ENCODE peak calls at places on chromosome X, in four cellular contexts. M is breast epithelium, Q is OCI-LY7, N is heart right ventricle. B is an unnamed sample.

GRCh38 chrX:23331701-23332100 is 2.9 kb upstream of the PTCHD1 start:
- DNase-seq in N (no peak), Q (no peak), M (no peak), B (no peak)

GRCh38 chrX:132612990-132613564 is 124.2 kb upstream of the MBNL3 start:
- DNase-seq in N (peak; percentile 37), Q (peak; percentile 49), M (no peak), B (no peak)

GRCh38 chrX:48897157-48897620 is 379 bp downstream of the TIMM17B start:
- DNase-seq in M (peak; percentile 80), N (peak; percentile 66), Q (peak; percentile 78), B (peak; percentile 77)

GRCh38 chrX:25544641-25545040 is 528.9 kb upstream of the ARX start:
- DNase-seq in M (no peak), Q (no peak), N (no peak), B (no peak)

GRCh38 chrX:4240541-4241194 is 527.2 kb upstream of the PRKX start:
- DNase-seq in N (no peak), Q (peak; percentile 34), M (no peak), B (no peak)

GRCh38 chrX:115013705-115014104 is 3.7 kb downstream of the IL13RA2 start:
- DNase-seq in Q (no peak), M (no peak), N (no peak), B (no peak)

GRCh38 chrX:7972586-7972985 is 45.4 kb upstream of the PNPLA4 start:
- DNase-seq in Q (no peak), N (no peak), M (no peak), B (no peak)

GRCh38 chrX:134716620-134717012 is 58.3 kb upstream of the PLAC1 start:
- DNase-seq in Q (no peak), N (no peak), M (no peak), B (no peak)

GRCh38 chrX:65838674-65839073 is 171.2 kb downstream of the MSN start:
- DNase-seq in Q (no peak), N (no peak), M (no peak), B (no peak)

GRCh38 chrX:104098151-104098808 is 14.0 kb upstream of the ZCCHC18 start:
- DNase-seq in Q (peak; percentile 67), M (peak; percentile 26), N (no peak), B (no peak)

GRCh38 chrX:44974462-44974861 is 101.5 kb downstream of the KDM6A start:
- DNase-seq in Q (no peak), N (no peak), M (no peak), B (no peak)

GRCh38 chrX:101160001-101160400 is 59.6 kb upstream of the DRP2 start:
- DNase-seq in M (no peak), Q (no peak), N (no peak), B (no peak)

GRCh38 chrX:39752820-39753219 is 344.9 kb downstream of the BCOR start:
- DNase-seq in M (no peak), N (no peak), Q (no peak), B (no peak)

GRCh38 chrX:153029875-153030274 is 26.4 kb upstream of the PNMA3 start:
- DNase-seq in M (peak; percentile 20), N (no peak), Q (no peak), B (no peak)

GRCh38 chrX:112738347-112739033 is 58.8 kb upstream of the LHFPL1 start:
- DNase-seq in Q (no peak), M (no peak), N (no peak), B (no peak)

GRCh38 chrX:133859336-133859735 is 126.1 kb downstream of the GPC3 start:
- DNase-seq in N (no peak), Q (no peak), M (no peak), B (no peak)

GRCh38 chrX:47625365-47625764 is 4.4 kb downstream of the CFP start:
- DNase-seq in M (no peak), Q (no peak), N (no peak), B (no peak)

GRCh38 chrX:128019218-128019617 is 33.0 kb downstream of the ACTRT1 start:
- DNase-seq in Q (no peak), N (no peak), M (no peak), B (no peak)

GRCh38 chrX:1295550-1295949 is 26.9 kb downstream of the CSF2RA start:
- DNase-seq in N (no peak), M (no peak), Q (no peak), B (no peak)

GRCh38 chrX:102745513-102746133 is 25.1 kb downstream of the GPRASP3 start:
- DNase-seq in N (peak; percentile 9), Q (no peak), M (no peak), B (no peak)

GRCh38 chrX:139751053-139751452 is 43.1 kb upstream of the MCF2 start:
- DNase-seq in N (no peak), M (no peak), Q (no peak), B (no peak)

GRCh38 chrX:41447897-41448296 is 754 bp downstream of the NYX start:
- DNase-seq in Q (no peak), M (no peak), N (no peak), B (no peak)

GRCh38 chrX:38375888-38376287 is 23.5 kb downstream of the OTC start:
- DNase-seq in Q (peak; percentile 14), M (no peak), N (no peak), B (no peak)

GRCh38 chrX:11451133-11451532 is 157.9 kb downstream of the AMELX start:
- DNase-seq in M (no peak), Q (no peak), N (no peak), B (no peak)

GRCh38 chrX:134999469-134999868 is 8.7 kb downstream of the SMIM10 start:
- DNase-seq in Q (peak; percentile 15), M (no peak), N (no peak), B (no peak)

GRCh38 chrX:14354541-14354940 is 174.8 kb upstream of the GLRA2 start:
- DNase-seq in N (no peak), M (no peak), Q (no peak), B (no peak)

GRCh38 chrX:150308532-150309157 is 54.5 kb upstream of the MAMLD1 start:
- DNase-seq in Q (no peak), N (no peak), M (no peak), B (no peak)

GRCh38 chrX:47384502-47384901 is 14.1 kb downstream of the ZNF157 start:
- DNase-seq in M (peak; percentile 44), Q (peak; percentile 81), N (peak; percentile 10), B (no peak)

GRCh38 chrX:50770702-50771101 is 43.3 kb downstream of the SHROOM4 start:
- DNase-seq in Q (no peak), N (no peak), M (no peak), B (peak; percentile 75)

GRCh38 chrX:121208563-121208962 is 161.2 kb downstream of the GLUD2 start:
- DNase-seq in M (no peak), Q (no peak), N (no peak), B (no peak)

GRCh38 chrX:121260568-121261240 is 213.3 kb downstream of the GLUD2 start:
- DNase-seq in Q (no peak), M (no peak), N (no peak), B (no peak)

GRCh38 chrX:46912098-46912672 is at the start of gene JADE3:
- DNase-seq in N (peak; percentile 80), Q (peak; percentile 71), M (peak; percentile 43), B (peak; percentile 77)

GRCh38 chrX:139203681-139204575 is 326.6 kb upstream of the F9 start:
- DNase-seq in N (peak; percentile 9), M (no peak), Q (no peak), B (peak; percentile 84)

GRCh38 chrX:16671005-16671404 is 21.0 kb downstream of the S100G start:
- DNase-seq in M (no peak), Q (peak; percentile 15), N (no peak), B (no peak)

GRCh38 chrX:100994352-100995281 is 25.1 kb downstream of the ARL13A start:
- DNase-seq in Q (no peak), M (no peak), N (no peak), B (no peak)

GRCh38 chrX:150100261-150100660 is 162.0 kb upstream of the EOLA2 start:
- DNase-seq in M (no peak), Q (no peak), N (no peak), B (no peak)

DNA sequence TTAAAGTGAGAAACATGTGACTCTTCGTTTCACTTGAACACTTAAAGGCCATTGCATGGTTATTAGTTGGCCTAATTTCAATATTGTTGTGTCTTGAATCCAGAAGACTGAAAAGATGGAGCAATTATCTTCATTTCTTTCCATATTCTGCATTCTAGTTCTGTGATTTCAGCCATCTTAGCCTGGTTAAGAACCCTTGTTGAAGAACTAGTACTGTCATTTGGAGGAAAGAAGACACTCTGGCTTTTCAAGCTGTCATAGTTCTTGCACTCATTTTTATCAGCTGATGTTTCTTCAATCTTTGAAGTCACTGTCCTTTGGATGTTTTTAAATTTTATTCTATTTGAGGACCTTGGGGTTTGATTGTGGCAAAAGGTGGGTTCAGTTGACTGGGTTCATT is 81.6 kb downstream of the MTMR8 start:
- DNase-seq in N (no peak), M (no peak), Q (no peak), B (no peak)
- H3K9me3 ChIP-seq in N (no peaks in the 10 kb centered on the region), M (peaks cover 37% of the 10 kb centered on the region), Q (no peaks in the 10 kb centered on the region), B (peaks cover 8% of the 10 kb centered on the region)

GRCh38 chrX:151981129-151981528 is 6.7 kb upstream of the GABRE start:
- DNase-seq in M (no peak), N (no peak), Q (no peak), B (no peak)

GRCh38 chrX:151984328-151984727 is 9.9 kb upstream of the GABRE start:
- DNase-seq in N (no peak), M (no peak), Q (no peak), B (no peak)

GRCh38 chrX:151984891-151985290 is 10.4 kb upstream of the GABRE start:
- DNase-seq in M (no peak), Q (no peak), N (no peak), B (no peak)

GRCh38 chrX:151982217-151982616 is 7.7 kb upstream of the GABRE start:
- DNase-seq in M (no peak), N (no peak), Q (no peak), B (no peak)

GRCh38 chrX:151983186-151983585 is 8.7 kb upstream of the GABRE start:
- DNase-seq in N (no peak), Q (no peak), M (no peak), B (no peak)
- H3K4me1 ChIP-seq in N (no peaks in the 10 kb centered on the region), Q (no peaks in the 10 kb centered on the region), M (no peaks in the 10 kb centered on the region), B (no peaks in the 10 kb centered on the region)

GRCh38 chrX:54178100-54178940 is 4.7 kb downstream of the FAM120C start:
- DNase-seq in N (no peak), Q (no peak), M (no peak), B (no peak)
- H3K4me3 ChIP-seq in N (no peak overlapping the region), Q (no peak overlapping the region), M (no peak overlapping the region), B (no peak overlapping the region)

DNA sequence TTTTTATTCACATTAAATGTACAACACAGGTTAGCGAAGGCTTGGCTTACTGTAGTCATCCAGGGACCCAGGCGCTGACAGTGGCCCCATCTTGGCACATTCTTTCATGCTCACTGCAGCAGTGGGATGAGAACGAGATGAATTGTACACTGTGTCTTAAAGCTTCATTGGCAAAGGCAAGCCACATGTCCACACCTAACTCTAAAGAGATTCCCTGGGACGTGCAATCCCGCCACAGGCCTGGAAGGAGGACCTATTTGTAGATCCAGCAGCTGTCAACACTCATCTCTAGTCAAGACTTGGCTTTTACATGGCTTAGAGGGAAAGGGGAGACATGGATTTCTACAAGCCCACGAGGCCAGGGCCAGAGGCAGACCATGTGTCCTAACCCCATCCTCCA is 16.1 kb upstream of the CXCR3 start:
- DNase-seq in Q (no peak), N (peak; percentile 21), M (no peak), B (no peak)
- H3K9me3 ChIP-seq in Q (no peaks in the 10 kb centered on the region), N (no peaks in the 10 kb centered on the region), M (no peaks in the 10 kb centered on the region), B (no peaks in the 10 kb centered on the region)

GRCh38 chrX:42809569-42809968 is 31.6 kb upstream of the PPP1R2C start:
- DNase-seq in M (no peak), N (no peak), Q (no peak), B (no peak)
- H3K4me1 ChIP-seq in M (no peaks in the 10 kb centered on the region), N (no peaks in the 10 kb centered on the region), Q (no peaks in the 10 kb centered on the region), B (no peaks in the 10 kb centered on the region)

B was measured in left lung.